ENCODE peak calls at places on chromosomes 13 and 19, in four cellular contexts. B is A549, U is H1, D is K562. J is an unnamed sample.
A peak's percentile ranks its signal among the peaks of the same experiment; 100 is the strongest.

GRCh38 chr19:7924651-7925170 is 1.2 kb downstream of the CTXN1 start:
- DNase-seq in U (no peak), B (no peak), D (no peak), J (no peak)

GRCh38 chr19:41399525-41399924 is 1.9 kb downstream of the BCKDHA start:
- DNase-seq in U (no peak), B (no peak), D (no peak), J (no peak)

GRCh38 chr19:36340786-36341386 is 38.1 kb downstream of the ZFP14 start:
- DNase-seq in D (no peak), U (no peak), B (peak; percentile 25), J (no peak)

GRCh38 chr19:17555929-17556813 is 722 bp downstream of the COLGALT1 start:
- DNase-seq in D (peak; percentile 63), B (peak; percentile 71), U (no peak), J (no peak)

GRCh38 chr13:48120246-48120645 is 25.3 kb upstream of the MED4 start:
- DNase-seq in D (no peak), B (no peak), U (no peak), J (no peak)

GRCh38 chr19:40807147-40808020 is 8.4 kb downstream of the EGLN2 start:
- DNase-seq in B (peak; percentile 78), D (no peak), U (no peak), J (peak; percentile 49)

GRCh38 chr19:30870861-30871260 is 478.4 kb downstream of the TSHZ3 start:
- DNase-seq in D (no peak), B (no peak), U (no peak), J (no peak)

GRCh38 chr19:40241809-40242384 is 15.4 kb upstream of the CCNP start:
- DNase-seq in U (no peak), D (no peak), B (no peak), J (no peak)

GRCh38 chr19:37966211-37967072 is 59.4 kb downstream of the SIPA1L3 start:
- DNase-seq in B (no peak), U (no peak), D (no peak), J (no peak)

GRCh38 chr13:106242554-106242953 is 292.9 kb downstream of the EFNB2 start:
- DNase-seq in B (no peak), D (no peak), U (no peak), J (no peak)

GRCh38 chr19:29631450-29631849 is 25.4 kb downstream of the POP4 start:
- DNase-seq in U (no peak), B (no peak), D (no peak), J (no peak)

GRCh38 chr19:906480-906879 is 6.5 kb downstream of the R3HDM4 start:
- DNase-seq in U (no peak), D (no peak), B (no peak), J (no peak)

GRCh38 chr13:30739646-30740642 is 4.6 kb downstream of the ALOX5AP start:
- DNase-seq in U (no peak), D (no peak), B (peak; percentile 11), J (no peak)

GRCh38 chr19:1336079-1336684 is 47.5 kb upstream of the NDUFS7 start:
- DNase-seq in U (no peak), B (no peak), D (no peak), J (no peak)

GRCh38 chr19:54792814-54793213 is 10.6 kb upstream of the KIR2DL4 start:
- DNase-seq in D (no peak), U (no peak), B (no peak), J (no peak)

GRCh38 chr13:78160793-78161192 is 242.2 kb upstream of the EDNRB start:
- DNase-seq in U (no peak), B (no peak), D (no peak), J (no peak)

GRCh38 chr13:52879950-52880650 is 31.7 kb upstream of the PCDH8 start:
- DNase-seq in U (peak; percentile 29), B (no peak), D (no peak), J (no peak)

GRCh38 chr13:30576528-30576927 is 41.2 kb upstream of the USPL1 start:
- DNase-seq in U (no peak), B (no peak), D (no peak), J (peak; percentile 1)

GRCh38 chr19:29491995-29492577 is 33.7 kb upstream of the VSTM2B start:
- DNase-seq in D (no peak), B (no peak), U (no peak), J (no peak)

GRCh38 chr19:45878043-45878794 is 7.7 kb downstream of the IRF2BP1 start:
- DNase-seq in B (no peak), D (no peak), U (no peak), J (peak; percentile 66)

GRCh38 chr13:76222511-76222910 is 586.4 kb downstream of the LMO7 start:
- DNase-seq in D (no peak), U (no peak), B (no peak), J (no peak)

GRCh38 chr13:50282016-50282415 is 266.8 kb downstream of the KCNRG start:
- DNase-seq in D (no peak), U (no peak), B (no peak), J (no peak)

GRCh38 chr19:6580313-6580712 is 10.6 kb downstream of the CD70 start:
- DNase-seq in B (peak; percentile 83), U (no peak), D (no peak), J (no peak)

GRCh38 chr19:6572217-6572616 is 18.7 kb downstream of the CD70 start:
- DNase-seq in U (no peak), D (no peak), B (no peak), J (no peak)

GRCh38 chr19:6576869-6577281 is 14.1 kb downstream of the CD70 start:
- DNase-seq in D (peak; percentile 44), U (no peak), B (peak; percentile 42), J (no peak)

GRCh38 chr19:6579450-6580178 is 11.3 kb downstream of the CD70 start:
- DNase-seq in D (no peak), U (no peak), B (no peak), J (no peak)

GRCh38 chr19:6577410-6578125 is 13.4 kb downstream of the CD70 start:
- DNase-seq in B (peak; percentile 66), U (no peak), D (peak; percentile 38), J (no peak)
- TF ChIP-seq PHF8 in B (no peak), U (no peak), D (no peak), J (no peak)

DNA sequence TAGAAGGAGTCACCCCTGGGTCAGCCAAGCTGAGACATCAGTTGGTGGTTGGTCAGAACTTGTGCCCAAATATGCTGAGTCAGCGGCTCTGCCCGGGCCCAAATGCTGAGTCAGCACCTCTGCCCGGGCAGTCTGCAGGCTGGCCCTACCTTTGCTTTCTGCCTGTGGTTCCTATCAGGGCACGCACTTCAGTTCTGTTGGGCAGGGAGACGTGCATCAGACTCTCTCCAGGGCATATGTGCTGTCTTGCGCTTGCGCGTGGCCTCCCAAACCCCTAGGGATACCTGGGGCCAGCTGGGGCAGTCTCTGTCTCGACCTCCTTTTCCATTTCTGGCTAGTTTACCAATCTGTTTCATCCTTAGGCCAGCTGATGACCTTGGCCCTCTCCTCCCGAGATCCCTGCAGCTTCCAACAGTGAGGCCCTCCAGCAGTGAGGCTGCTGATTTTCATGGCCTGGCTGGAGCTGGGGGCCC is 24.4 kb upstream of the LDLR start:
- DNase-seq in D (peak; percentile 56), B (peak; percentile 35), U (no peak), J (no peak)
- TF ChIP-seq PHF8 in D (no peak), B (no peak), U (no peak), J (no peak)

GRCh38 chr19:2591537-2592291 is 110.8 kb downstream of the GNG7 start:
- DNase-seq in U (no peak), B (no peak), D (no peak), J (peak; percentile 70)

GRCh38 chr19:2586196-2586595 is 110.3 kb downstream of the GADD45B start:
- DNase-seq in D (no peak), B (no peak), U (no peak), J (no peak)

GRCh38 chr19:2587001-2587719 is 111.2 kb downstream of the GADD45B start:
- DNase-seq in U (no peak), B (no peak), D (no peak), J (no peak)

GRCh38 chr19:2590630-2591399 is 111.7 kb downstream of the GNG7 start:
- DNase-seq in B (no peak), D (no peak), U (no peak), J (no peak)

DNA sequence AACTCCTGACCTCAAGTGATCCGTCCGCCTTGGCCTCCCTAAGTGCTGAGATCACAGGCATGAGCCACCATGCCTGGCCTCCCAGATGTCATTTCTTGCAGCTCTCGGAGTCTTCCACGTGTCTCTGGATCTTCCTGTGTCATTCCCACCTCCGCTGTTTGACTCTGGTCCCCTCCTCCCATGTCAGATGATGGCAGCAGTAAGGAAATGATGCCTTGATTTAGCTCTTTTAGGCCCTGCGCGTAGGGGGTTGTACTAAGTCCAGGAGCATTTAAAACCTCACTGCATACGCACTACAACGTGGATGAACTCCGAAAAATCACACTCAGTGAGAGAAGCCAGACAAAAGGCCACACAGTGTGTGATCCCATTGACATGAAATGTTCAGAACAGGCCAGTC is 113.1 kb downstream of the GNG7 start:
- DNase-seq in D (no peak), U (no peak), B (no peak), J (no peak)
- TF ChIP-seq PHF8 in D (no peak), U (no peak), B (no peak), J (no peak)

GRCh38 chr13:72164811-72165210 is 297.8 kb upstream of the DACH1 start:
- DNase-seq in B (no peak), D (no peak), U (no peak), J (no peak)
- TF ChIP-seq PHF8 in B (no peak), D (no peak), U (no peak), J (no peak)

GRCh38 chr13:110946171-110946570 is 31.3 kb upstream of the ANKRD10 start:
- DNase-seq in B (no peak), D (no peak), U (no peak), J (no peak)

GRCh38 chr13:110942248-110942981 is 27.5 kb upstream of the ANKRD10 start:
- DNase-seq in D (no peak), U (no peak), B (no peak), J (no peak)

GRCh38 chr13:110944968-110945952 is 30.4 kb upstream of the ANKRD10 start:
- DNase-seq in D (no peak), B (no peak), U (no peak), J (no peak)

GRCh38 chr13:110949116-110949515 is 34.2 kb upstream of the ANKRD10 start:
- DNase-seq in B (no peak), D (no peak), U (no peak), J (no peak)

DNA sequence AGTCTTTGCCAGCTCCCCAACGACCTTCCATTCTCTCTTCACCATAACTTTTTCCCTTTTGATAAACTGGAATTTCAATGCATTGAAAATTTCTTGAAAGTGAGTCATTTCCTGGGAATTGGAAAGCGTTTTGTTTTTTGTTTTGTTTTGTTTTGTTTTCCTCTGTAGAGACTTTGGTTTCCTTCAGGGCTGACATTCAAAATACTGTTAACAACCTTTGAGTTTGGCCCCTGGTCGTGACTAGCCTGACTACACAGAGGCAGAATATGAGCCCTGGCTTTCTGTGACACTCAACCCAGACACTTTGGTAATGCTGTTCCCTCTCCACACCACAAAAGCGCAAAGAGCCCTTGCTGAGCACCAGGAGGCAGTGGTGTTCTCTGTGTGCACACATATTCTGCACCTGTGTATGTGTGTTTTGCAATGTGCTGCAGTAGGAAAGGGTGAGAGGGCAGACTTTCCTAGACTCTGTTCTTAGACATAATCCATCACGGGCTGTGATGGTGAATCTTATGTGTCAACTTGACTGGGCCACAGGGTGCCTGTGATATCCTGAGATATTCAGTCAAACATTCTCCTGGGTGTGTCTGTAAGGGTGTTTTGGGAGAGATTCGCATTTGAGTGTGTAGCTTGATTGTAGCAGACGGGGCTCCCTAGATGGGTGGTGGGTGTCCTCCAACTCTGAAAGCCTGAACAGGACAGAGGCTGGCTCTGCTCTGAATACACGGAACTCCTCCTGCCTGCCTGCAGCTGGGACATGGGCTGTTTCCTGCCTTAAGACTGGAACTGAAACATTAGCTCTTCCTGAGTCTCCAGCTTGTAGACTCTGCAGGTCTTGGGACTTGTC is 29.5 kb upstream of the ANKRD10 start:
- DNase-seq in D (peak; percentile 44), B (peak; percentile 65), U (no peak), J (peak; percentile 52)
- TF ChIP-seq PHF8 in D (no peak), B (no peak), U (no peak), J (no peak)

J was measured in HepG2.